ENCODE peak calls at places on chromosomes 4 and X, in four cellular contexts. Y, Z, L and K are unnamed samples.
A peak's percentile ranks its signal among the peaks of the same experiment; 100 is the strongest.

GRCh38 chr4:148126825-148127224 is 315.4 kb downstream of the NR3C2 start:
- DNase-seq in Z (no peak), L (no peak), Y (no peak), K (no peak)

GRCh38 chrX:154750301-154751120 is at the start of gene GAB3:
- DNase-seq in Z (no peak), Y (no peak), L (peak; percentile 66), K (peak; percentile 46)

GRCh38 chr4:53633608-53634007 is 42.3 kb upstream of the LNX1 start:
- DNase-seq in L (no peak), Z (no peak), Y (no peak), K (no peak)

GRCh38 chrX:6292599-6292998 is 63.9 kb upstream of the NLGN4X start:
- DNase-seq in Z (no peak), Y (no peak), L (no peak), K (no peak)

GRCh38 chr4:74625981-74626380 is 168.3 kb downstream of the BTC start:
- DNase-seq in Y (no peak), L (no peak), Z (no peak), K (no peak)

GRCh38 chrX:104670051-104670450 is 104.1 kb downstream of the IL1RAPL2 start:
- DNase-seq in L (no peak), Z (no peak), Y (no peak), K (no peak)

GRCh38 chr4:991451-992296 is 1.5 kb downstream of the SLC26A1 start:
- DNase-seq in Y (no peak), Z (no peak), L (no peak), K (no peak)

GRCh38 chrX:143623657-143624056 is 12.2 kb downstream of the SLITRK4 start:
- DNase-seq in L (no peak), Y (no peak), Z (no peak), K (no peak)

GRCh38 chrX:47489507-47490275 is 6.7 kb upstream of the ZNF41 start:
- DNase-seq in Z (no peak), L (no peak), Y (no peak), K (no peak)

GRCh38 chr4:1511441-1512041 is 105.3 kb upstream of the NKX1-1 start:
- DNase-seq in Z (peak; percentile 25), L (no peak), Y (no peak), K (peak; percentile 49)

GRCh38 chrX:137565921-137566745 is at the start of gene ZIC3:
- DNase-seq in Y (no peak), L (no peak), Z (peak; percentile 49), K (peak; percentile 44)

GRCh38 chr4:40699648-40700047 is 50.1 kb upstream of the NSUN7 start:
- DNase-seq in L (no peak), Y (peak; percentile 52), Z (no peak), K (no peak)

GRCh38 chr4:25621027-25621930 is 34.4 kb upstream of the SLC34A2 start:
- DNase-seq in Z (no peak), L (no peak), Y (no peak), K (no peak)

GRCh38 chrX:109847257-109848187 is 114.5 kb upstream of the ACSL4 start:
- DNase-seq in Z (peak; percentile 58), L (no peak), Y (peak; percentile 56), K (no peak)

GRCh38 chrX:40153335-40154221 is 55.8 kb upstream of the BCOR start:
- DNase-seq in Y (no peak), Z (no peak), L (no peak), K (peak; percentile 80)

GRCh38 chr4:3669553-3669949 is 96.6 kb upstream of the ADRA2C start:
- DNase-seq in Z (no peak), L (no peak), Y (no peak), K (no peak)

GRCh38 chrX:75276666-75277065 is 2.8 kb downstream of the UPRT start:
- DNase-seq in Z (no peak), L (no peak), Y (no peak), K (no peak)

GRCh38 chr4:33566649-33567048 is 2677.7 kb downstream of the ARAP2 start:
- DNase-seq in Y (no peak), Z (no peak), L (no peak), K (no peak)

GRCh38 chr4:5158391-5158770 is 107.1 kb downstream of the STK32B start:
- DNase-seq in Y (no peak), L (no peak), Z (no peak), K (no peak)

GRCh38 chr4:39814403-39815185 is 116.7 kb downstream of the UBE2K start:
- DNase-seq in Z (peak; percentile 30), L (no peak), Y (peak; percentile 8), K (peak; percentile 28)